ENCODE peak calls at places on chromosomes 6 and 20, in four cellular contexts. One of them, this sample, is unnamed.

GRCh38 chr20:35306931-35307517 is 14.8 kb upstream of the FAM83C start:
- DNase-seq in heart left ventricle: no peak
- DNase-seq in cardiac muscle cell: peak; percentile 84
- DNase-seq in ovary: no peak
- DNase-seq in this sample: peak; percentile 72

GRCh38 chr6:88455317-88455716 is 289.2 kb upstream of the CNR1 start:
- DNase-seq in ovary: no peak
- DNase-seq in heart left ventricle: peak; percentile 25
- DNase-seq in cardiac muscle cell: no peak
- DNase-seq in this sample: no peak

GRCh38 chr20:4813076-4813838 is 91.5 kb downstream of the PRND start:
- DNase-seq in ovary: peak; percentile 55
- DNase-seq in cardiac muscle cell: peak; percentile 32
- DNase-seq in heart left ventricle: peak; percentile 47
- DNase-seq in this sample: peak; percentile 50

GRCh38 chr6:157946865-157947532 is 34.7 kb upstream of the SYNJ2 start:
- DNase-seq in heart left ventricle: no peak
- DNase-seq in ovary: no peak
- DNase-seq in cardiac muscle cell: peak; percentile 26
- DNase-seq in this sample: no peak

GRCh38 chr6:168007592-168008338 is 10.3 kb downstream of the KIF25 start:
- DNase-seq in cardiac muscle cell: peak; percentile 99
- DNase-seq in ovary: no peak
- DNase-seq in heart left ventricle: no peak
- DNase-seq in this sample: no peak

GRCh38 chr6:15411766-15412165 is 165.9 kb downstream of the JARID2 start:
- DNase-seq in cardiac muscle cell: no peak
- DNase-seq in ovary: no peak
- DNase-seq in heart left ventricle: no peak
- DNase-seq in this sample: no peak

GRCh38 chr6:133764011-133764812 is 124.7 kb upstream of the TCF21 start:
- DNase-seq in heart left ventricle: no peak
- DNase-seq in ovary: no peak
- DNase-seq in cardiac muscle cell: peak; percentile 81
- DNase-seq in this sample: no peak

GRCh38 chr20:23120261-23120660 is 34.1 kb upstream of the CD93 start:
- DNase-seq in ovary: no peak
- DNase-seq in heart left ventricle: no peak
- DNase-seq in cardiac muscle cell: no peak
- DNase-seq in this sample: no peak

GRCh38 chr6:16491666-16492322 is 253.4 kb downstream of the GMPR start:
- DNase-seq in ovary: no peak
- DNase-seq in heart left ventricle: no peak
- DNase-seq in cardiac muscle cell: no peak
- DNase-seq in this sample: no peak

GRCh38 chr6:57313711-57314471 is 3.5 kb upstream of the PRIM2 start:
- DNase-seq in cardiac muscle cell: peak; percentile 94
- DNase-seq in heart left ventricle: no peak
- DNase-seq in ovary: no peak
- DNase-seq in this sample: no peak

GRCh38 chr6:105553174-105553573 is 150.3 kb upstream of the PREP start:
- DNase-seq in heart left ventricle: no peak
- DNase-seq in ovary: no peak
- DNase-seq in cardiac muscle cell: no peak
- DNase-seq in this sample: peak; percentile 38

GRCh38 chr6:170082531-170083187 is 208.2 kb downstream of the DLL1 start:
- DNase-seq in ovary: no peak
- DNase-seq in heart left ventricle: no peak
- DNase-seq in cardiac muscle cell: no peak
- DNase-seq in this sample: no peak

GRCh38 chr6:1821188-1822183 is 211.8 kb downstream of the FOXC1 start:
- DNase-seq in cardiac muscle cell: peak; percentile 42
- DNase-seq in heart left ventricle: no peak
- DNase-seq in ovary: no peak
- DNase-seq in this sample: no peak

GRCh38 chr6:76885861-76886301 is 577.4 kb downstream of the HTR1B start:
- DNase-seq in ovary: no peak
- DNase-seq in cardiac muscle cell: peak; percentile 50
- DNase-seq in heart left ventricle: no peak
- DNase-seq in this sample: no peak

GRCh38 chr6:137736048-137736846 is 130.8 kb upstream of the TNFAIP3 start:
- DNase-seq in heart left ventricle: no peak
- DNase-seq in ovary: no peak
- DNase-seq in cardiac muscle cell: no peak
- DNase-seq in this sample: no peak

GRCh38 chr6:47476794-47477496 is 644 bp upstream of the CD2AP start:
- DNase-seq in heart left ventricle: no peak
- DNase-seq in cardiac muscle cell: no peak
- DNase-seq in ovary: no peak
- DNase-seq in this sample: no peak

GRCh38 chr6:91029211-91029610 is 442.3 kb upstream of the MAP3K7 start:
- DNase-seq in heart left ventricle: no peak
- DNase-seq in cardiac muscle cell: no peak
- DNase-seq in ovary: no peak
- DNase-seq in this sample: no peak

GRCh38 chr20:10536531-10536930 is 101.4 kb downstream of the SLX4IP start:
- DNase-seq in cardiac muscle cell: peak; percentile 60
- DNase-seq in heart left ventricle: no peak
- DNase-seq in ovary: no peak
- DNase-seq in this sample: no peak

GRCh38 chr20:39446397-39446796 is 484.3 kb downstream of the DHX35 start:
- DNase-seq in heart left ventricle: no peak
- DNase-seq in ovary: no peak
- DNase-seq in cardiac muscle cell: no peak
- DNase-seq in this sample: no peak

GRCh38 chr6:28953039-28953872 is 29.5 kb upstream of the TRIM27 start:
- DNase-seq in ovary: peak; percentile 42
- DNase-seq in cardiac muscle cell: peak; percentile 63
- DNase-seq in heart left ventricle: no peak
- DNase-seq in this sample: peak; percentile 50

GRCh38 chr20:62119101-62119500 is 3.2 kb upstream of the LSM14B start:
- DNase-seq in ovary: no peak
- DNase-seq in heart left ventricle: no peak
- DNase-seq in cardiac muscle cell: no peak
- DNase-seq in this sample: no peak

GRCh38 chr6:29336269-29336668 is 32.4 kb downstream of the OR5V1 start:
- DNase-seq in cardiac muscle cell: no peak
- DNase-seq in ovary: no peak
- DNase-seq in heart left ventricle: no peak
- DNase-seq in this sample: no peak

GRCh38 chr6:63380265-63380664 is 60.5 kb upstream of the LGSN start:
- DNase-seq in heart left ventricle: no peak
- DNase-seq in cardiac muscle cell: no peak
- DNase-seq in ovary: no peak
- DNase-seq in this sample: no peak
- H3K4me3 ChIP-seq in heart left ventricle: no peak overlapping the region
- H3K4me3 ChIP-seq in cardiac muscle cell: no peak overlapping the region
- H3K4me3 ChIP-seq in ovary: no peak overlapping the region
- H3K4me3 ChIP-seq in this sample: no peak overlapping the region

GRCh38 chr20:55471052-55472006 is 534.0 kb downstream of the CBLN4 start:
- DNase-seq in cardiac muscle cell: no peak
- DNase-seq in heart left ventricle: no peak
- DNase-seq in ovary: no peak
- DNase-seq in this sample: no peak

GRCh38 chr20:55469074-55469473 is 536.2 kb downstream of the CBLN4 start:
- DNase-seq in ovary: no peak
- DNase-seq in cardiac muscle cell: no peak
- DNase-seq in heart left ventricle: no peak
- DNase-seq in this sample: no peak

GRCh38 chr20:55472704-55473103 is 532.6 kb downstream of the CBLN4 start:
- DNase-seq in heart left ventricle: no peak
- DNase-seq in ovary: no peak
- DNase-seq in cardiac muscle cell: no peak
- DNase-seq in this sample: no peak
- H3K9me3 ChIP-seq in heart left ventricle: no peaks in the 10 kb centered on the region
- H3K9me3 ChIP-seq in ovary: no peaks in the 10 kb centered on the region
- H3K9me3 ChIP-seq in cardiac muscle cell: no peaks in the 10 kb centered on the region
- H3K9me3 ChIP-seq in this sample: no peaks in the 10 kb centered on the region

GRCh38 chr6:25960689-25961088 is 1.9 kb upstream of the TRIM38 start:
- DNase-seq in cardiac muscle cell: no peak
- DNase-seq in heart left ventricle: no peak
- DNase-seq in ovary: no peak
- DNase-seq in this sample: no peak

GRCh38 chr6:25962368-25963127 is at the start of gene TRIM38:
- DNase-seq in heart left ventricle: peak; percentile 65
- DNase-seq in ovary: peak; percentile 41
- DNase-seq in cardiac muscle cell: peak; percentile 95
- DNase-seq in this sample: peak; percentile 94

GRCh38 chr6:25963426-25964123 is 973 bp downstream of the TRIM38 start:
- DNase-seq in heart left ventricle: no peak
- DNase-seq in cardiac muscle cell: peak; percentile 63
- DNase-seq in ovary: no peak
- DNase-seq in this sample: no peak

GRCh38 chr6:25959890-25960531 is 2.6 kb upstream of the TRIM38 start:
- DNase-seq in heart left ventricle: no peak
- DNase-seq in ovary: no peak
- DNase-seq in cardiac muscle cell: peak; percentile 26
- DNase-seq in this sample: no peak

GRCh38 chr6:25961619-25962367 is 809 bp upstream of the TRIM38 start:
- DNase-seq in ovary: no peak
- DNase-seq in cardiac muscle cell: no peak
- DNase-seq in heart left ventricle: no peak
- DNase-seq in this sample: no peak
- TF ChIP-seq CTCF in ovary: no peak
- TF ChIP-seq CTCF in cardiac muscle cell: no peak
- TF ChIP-seq CTCF in heart left ventricle: no peak
- TF ChIP-seq CTCF in this sample: no peak

GRCh38 chr6:131061041-131061770 is 1.8 kb downstream of the EPB41L2 start:
- DNase-seq in heart left ventricle: no peak
- DNase-seq in ovary: no peak
- DNase-seq in cardiac muscle cell: peak; percentile 70
- DNase-seq in this sample: no peak
- H3K4me3 ChIP-seq in heart left ventricle: peak overlapping the region; percentile 66
- H3K4me3 ChIP-seq in ovary: peak overlapping the region; percentile 98
- H3K4me3 ChIP-seq in cardiac muscle cell: peak overlapping the region; percentile 97
- H3K4me3 ChIP-seq in this sample: no peak overlapping the region

GRCh38 chr6:22651731-22652130 is 82.4 kb downstream of the HDGFL1 start:
- DNase-seq in ovary: no peak
- DNase-seq in heart left ventricle: no peak
- DNase-seq in cardiac muscle cell: no peak
- DNase-seq in this sample: no peak
- H3K9me3 ChIP-seq in ovary: no peaks in the 10 kb centered on the region
- H3K9me3 ChIP-seq in heart left ventricle: no peaks in the 10 kb centered on the region
- H3K9me3 ChIP-seq in cardiac muscle cell: no peaks in the 10 kb centered on the region
- H3K9me3 ChIP-seq in this sample: no peaks in the 10 kb centered on the region

GRCh38 chr20:59519707-59520014 is 84.7 kb upstream of the PHACTR3 start:
- DNase-seq in heart left ventricle: no peak
- DNase-seq in ovary: no peak
- DNase-seq in cardiac muscle cell: no peak
- DNase-seq in this sample: no peak
- TF ChIP-seq CTCF in heart left ventricle: no peak
- TF ChIP-seq CTCF in ovary: no peak
- TF ChIP-seq CTCF in cardiac muscle cell: no peak
- TF ChIP-seq CTCF in this sample: no peak